ENCODE peak calls at places on chromosomes 7 and 10, in ten cellular contexts. J is upper lobe of right lung, F is tibial artery, K is esophagus squamous epithelium, V is psoas muscle, T is heart left ventricle, G is foreskin fibroblast, I is progenitor cell of endocrine pancreas, E is glutamatergic neuron, D is AG04449. L is an unnamed sample.

GRCh38 chr7:11830582-11831382 is 1.2 kb downstream of the THSD7A start:
- DNase-seq in J (no peak), F (no peak), K (no peak), V (no peak), T (no peak), G (peak; percentile 62), I (no peak), E (no peak), D (no peak), L (no peak)

GRCh38 chr10:78416031-78416800 is 382.6 kb downstream of the RPS24 start:
- DNase-seq in J (no peak), F (no peak), K (no peak), V (no peak), T (no peak), G (peak; percentile 69), I (no peak), E (no peak), D (peak; percentile 60), L (no peak)

GRCh38 chr7:71517940-71518339 is 386.0 kb downstream of the GALNT17 start:
- DNase-seq in J (no peak), F (no peak), K (no peak), V (no peak), T (no peak), G (no peak), I (no peak), E (no peak), D (no peak), L (no peak)

GRCh38 chr7:69399038-69399800 is 199.1 kb upstream of the AUTS2 start:
- DNase-seq in J (no peak), F (no peak), K (no peak), V (no peak), T (no peak), G (peak; percentile 1), I (no peak), E (no peak), D (no peak), L (no peak)

GRCh38 chr10:132539894-132540293 is 2.3 kb downstream of the INPP5A start:
- DNase-seq in J (no peak), F (peak; percentile 20), K (no peak), V (no peak), T (no peak), G (peak; percentile 86), I (no peak), E (no peak), D (peak; percentile 34), L (no peak)

GRCh38 chr7:16347461-16348192 is 73.7 kb downstream of the CRPPA start:
- DNase-seq in J (no peak), F (no peak), K (no peak), V (no peak), T (no peak), G (peak; percentile 79), I (no peak), E (no peak), D (no peak), L (no peak)

GRCh38 chr10:58054881-58055280 is 212.8 kb downstream of the IPMK start:
- DNase-seq in J (no peak), F (no peak), K (no peak), V (no peak), T (no peak), G (no peak), I (no peak), E (no peak), D (no peak), L (no peak)

GRCh38 chr7:134602921-134603394 is 43.7 kb upstream of the BPGM start:
- DNase-seq in J (no peak), F (no peak), K (no peak), V (no peak), T (no peak), G (peak; percentile 63), I (no peak), E (no peak), D (no peak), L (no peak)

GRCh38 chr7:91347288-91347687 is 83.1 kb downstream of the FZD1 start:
- DNase-seq in J (no peak), F (peak; percentile 30), K (no peak), V (no peak), T (no peak), G (peak; percentile 21), I (no peak), E (no peak), D (no peak), L (no peak)

GRCh38 chr10:70478191-70479160 is at the start of gene PALD1:
- DNase-seq in J (peak; percentile 82), F (peak; percentile 77), K (no peak), V (peak; percentile 72), T (peak; percentile 89), G (peak; percentile 69), I (peak; percentile 31), E (peak; percentile 62), D (no peak), L (peak; percentile 77)

DNA sequence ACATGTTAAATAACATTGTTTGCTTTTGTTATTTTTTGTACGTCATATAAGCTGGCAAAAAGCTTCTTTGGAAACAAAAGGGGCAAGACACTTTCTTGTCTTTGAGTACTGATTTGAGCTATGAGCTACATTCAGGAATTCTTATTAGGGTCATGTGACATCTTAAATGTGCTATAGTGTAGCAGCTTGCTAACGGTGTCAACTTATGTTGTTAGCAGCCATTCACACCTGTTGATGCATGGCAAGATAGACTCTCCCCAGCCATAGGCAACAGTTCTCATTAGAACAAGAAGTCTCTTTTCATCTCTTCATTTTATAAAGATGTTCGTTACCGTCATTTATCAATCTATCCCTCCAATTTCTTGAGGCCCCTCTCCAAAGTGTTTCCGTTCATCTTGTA is 213.7 kb downstream of the CSTF2T start:
- DNase-seq in J (no peak), F (no peak), K (no peak), V (no peak), T (no peak), G (no peak), I (no peak), E (no peak), D (no peak), L (no peak)
- TF ChIP-seq CTCF in J (no peak), F (no peak), K (no peak), V (no peak), T (no peak), G (no peak), I (no peak), E (no peak), D (no peak), L (no peak)

GRCh38 chr10:17872191-17873091 is 63.3 kb downstream of the MRC1 start:
- DNase-seq in J (no peak), F (no peak), K (no peak), V (no peak), T (no peak), G (peak; percentile 36), I (no peak), E (no peak), D (no peak), L (no peak)
- TF ChIP-seq CTCF in J (peak; percentile 37), F (peak; percentile 9), K (no peak), V (peak; percentile 57), T (peak; percentile 9), G (peak; percentile 48), I (peak; percentile 36), E (no peak), D (peak; percentile 29), L (no peak)

DNA sequence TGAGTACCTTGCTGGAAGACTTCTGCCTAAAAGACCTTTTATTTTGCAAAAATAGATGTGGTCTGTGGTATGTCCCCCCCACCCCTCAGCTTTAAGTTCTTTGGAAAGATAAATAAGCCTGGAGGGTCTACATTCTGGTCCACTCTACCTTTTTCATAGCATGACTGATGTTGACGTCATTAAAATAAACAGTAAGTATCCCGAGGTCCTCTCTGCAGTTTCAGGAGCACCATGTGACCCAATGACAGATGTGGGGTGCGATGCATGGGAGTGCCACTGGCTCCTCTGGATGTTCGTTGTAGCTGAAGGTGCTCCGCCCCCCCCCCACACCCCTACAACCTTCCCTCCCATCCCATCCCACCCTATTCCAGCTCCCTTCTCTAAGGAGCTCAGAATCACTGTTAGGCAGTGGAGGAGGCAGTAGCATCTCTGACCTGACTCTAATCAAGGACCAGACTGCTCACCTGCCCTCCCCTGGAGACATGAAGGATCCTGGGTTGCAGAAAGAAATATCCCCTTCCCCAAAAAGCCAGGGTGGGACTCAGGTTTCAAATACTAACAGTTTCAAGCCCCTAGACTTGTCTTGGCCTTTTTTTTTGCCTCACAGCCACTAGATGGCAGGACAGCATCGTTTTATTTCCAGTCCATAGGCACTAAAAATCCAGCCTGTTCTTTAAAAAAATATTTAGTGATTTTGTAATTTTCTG is 25.1 kb downstream of the CASP7 start:
- DNase-seq in J (no peak), F (no peak), K (no peak), V (no peak), T (no peak), G (peak; percentile 72), I (no peak), E (peak; percentile 35), D (no peak), L (peak; percentile 46)
- TF ChIP-seq CTCF in J (peak; percentile 59), F (peak; percentile 47), K (no peak), V (peak; percentile 58), T (peak; percentile 61), G (peak; percentile 70), I (peak; percentile 83), E (peak; percentile 66), D (peak; percentile 63), L (peak; percentile 58)

GRCh38 chr7:27097686-27098492 is 2.1 kb upstream of the HOXA1 start:
- DNase-seq in J (no peak), F (no peak), K (no peak), V (no peak), T (no peak), G (no peak), I (no peak), E (no peak), D (no peak), L (no peak)

GRCh38 chr7:27094304-27095049 is 1.3 kb downstream of the HOXA1 start:
- DNase-seq in J (no peak), F (no peak), K (no peak), V (no peak), T (no peak), G (no peak), I (no peak), E (no peak), D (no peak), L (no peak)

GRCh38 chr7:27096756-27097514 is 1.1 kb upstream of the HOXA1 start:
- DNase-seq in J (peak; percentile 83), F (no peak), K (no peak), V (peak; percentile 56), T (no peak), G (peak; percentile 80), I (no peak), E (no peak), D (no peak), L (peak; percentile 63)

GRCh38 chr7:27095050-27095896 is 527 bp downstream of the HOXA1 start:
- DNase-seq in J (no peak), F (no peak), K (no peak), V (no peak), T (no peak), G (no peak), I (no peak), E (no peak), D (no peak), L (peak; percentile 33)

DNA sequence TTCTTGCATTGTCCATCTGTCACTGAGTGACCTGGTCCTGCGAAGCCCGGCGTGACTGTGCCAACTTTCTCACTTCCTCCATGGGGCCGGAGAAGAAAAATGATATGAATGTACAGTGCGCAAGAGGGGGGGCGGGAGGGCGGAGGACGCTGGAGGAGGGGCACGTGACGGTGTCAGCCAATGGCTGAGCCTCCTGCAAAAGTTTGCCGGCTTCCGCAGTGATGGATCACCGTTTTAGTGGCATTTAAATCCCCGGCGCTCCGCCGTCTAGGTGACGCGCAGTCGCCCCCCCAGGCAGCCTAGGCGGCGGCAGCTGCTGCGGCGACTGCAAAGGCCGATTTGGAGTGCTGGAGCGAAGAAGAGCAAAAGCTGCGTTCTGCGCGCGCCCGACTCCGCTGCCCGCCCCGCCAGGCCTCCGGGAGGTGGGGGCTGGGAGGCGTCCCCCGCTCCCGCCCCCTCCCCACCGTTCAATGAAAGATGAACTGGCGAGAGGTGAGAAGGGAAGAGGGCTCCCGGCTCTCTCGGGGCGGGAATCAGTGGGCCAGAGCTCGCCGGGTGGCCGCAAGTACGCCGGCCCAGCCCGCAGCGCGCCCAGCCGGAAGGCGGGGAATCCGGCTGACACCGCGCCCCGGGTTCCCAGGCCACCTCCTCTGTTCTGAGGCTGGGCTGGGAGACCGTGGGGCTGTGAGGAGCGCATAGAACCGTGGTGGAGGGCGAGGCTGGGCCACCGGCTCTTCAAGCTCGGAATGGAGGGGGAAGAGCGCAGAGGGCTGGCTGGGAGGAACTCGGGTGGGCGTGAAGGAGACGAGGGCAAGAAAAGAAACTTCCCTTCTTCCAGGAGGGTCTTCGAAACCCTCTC is at the start of gene HOXA1:
- DNase-seq in J (peak; percentile 85), F (peak; percentile 75), K (peak; percentile 52), V (peak; percentile 83), T (peak; percentile 79), G (peak; percentile 95), I (peak; percentile 85), E (peak; percentile 69), D (peak; percentile 58), L (peak; percentile 95)
- TF ChIP-seq CTCF in J (no peak), F (no peak), K (no peak), V (no peak), T (no peak), G (no peak), I (no peak), E (no peak), D (no peak), L (no peak)

L was measured in GM13976.